ENCODE peak calls at places on chromosomes 3 and 15, in seven cellular contexts. K is RCC 7860, T is NCI-H460, Y is IMR-90, E is myocyte, L is putamen, Z is dermis blood vessel endothelial cell. M is an unnamed sample.

GRCh38 chr15:41971089-41971892 is 1.1 kb downstream of the EHD4 start:
- DNase-seq in K (peak), T (peak), Y (peak), E (peak), L (no peak), Z (peak), M (peak)

GRCh38 chr15:37101634-37102314 is 1.4 kb upstream of the MEIS2 start:
- DNase-seq in K (peak), T (peak), Y (peak), E (peak), L (peak), Z (peak), M (no peak)

GRCh38 chr15:70046716-70047369 is 50.9 kb downstream of the TLE3 start:
- DNase-seq in K (no peak), T (no peak), Y (no peak), E (no peak), L (no peak), Z (no peak), M (no peak)

GRCh38 chr3:52153389-52154096 is 680 bp downstream of the POC1A start:
- DNase-seq in K (peak), T (no peak), Y (peak), E (no peak), L (no peak), Z (peak), M (no peak)

GRCh38 chr3:172044833-172045585 is 5.6 kb downstream of the FNDC3B start:
- DNase-seq in K (no peak), T (no peak), Y (no peak), E (no peak), L (no peak), Z (no peak), M (no peak)

GRCh38 chr15:73485372-73485771 is 42.4 kb downstream of the REC114 start:
- DNase-seq in K (no peak), T (no peak), Y (no peak), E (no peak), L (no peak), Z (no peak), M (no peak)

GRCh38 chr3:145145461-145145860 is 1015.5 kb downstream of the PLOD2 start:
- DNase-seq in K (no peak), T (no peak), Y (no peak), E (no peak), L (no peak), Z (no peak), M (no peak)

GRCh38 chr15:92159906-92160841 is 233.5 kb upstream of the ST8SIA2 start:
- DNase-seq in K (no peak), T (no peak), Y (no peak), E (no peak), L (no peak), Z (no peak), M (no peak)

GRCh38 chr3:98962189-98962930 is 60.9 kb upstream of the DCBLD2 start:
- DNase-seq in K (peak), T (no peak), Y (peak), E (peak), L (no peak), Z (peak), M (no peak)

GRCh38 chr3:65888980-65889706 is 149.6 kb downstream of the MAGI1 start:
- DNase-seq in K (peak), T (no peak), Y (peak), E (peak), L (peak), Z (peak), M (no peak)

GRCh38 chr3:71541313-71541712 is 42.2 kb downstream of the FOXP1 start:
- DNase-seq in K (no peak), T (no peak), Y (peak), E (no peak), L (no peak), Z (no peak), M (no peak)

GRCh38 chr3:62667714-62668113 is 207.5 kb downstream of the CADPS start:
- DNase-seq in K (no peak), T (no peak), Y (no peak), E (no peak), L (no peak), Z (no peak), M (no peak)

GRCh38 chr15:66749841-66750575 is 48.0 kb downstream of the SMAD6 start:
- DNase-seq in K (peak), T (no peak), Y (no peak), E (no peak), L (no peak), Z (no peak), M (no peak)

GRCh38 chr3:187188931-187189330 is 8.4 kb upstream of the RTP1 start:
- DNase-seq in K (no peak), T (no peak), Y (peak), E (no peak), L (no peak), Z (no peak), M (no peak)

GRCh38 chr3:114418107-114418506 is 124.3 kb downstream of the TIGIT start:
- DNase-seq in K (no peak), T (no peak), Y (no peak), E (no peak), L (no peak), Z (no peak), M (no peak)

GRCh38 chr15:34841220-34841841 is 46.0 kb upstream of the ACTC1 start:
- DNase-seq in K (no peak), T (no peak), Y (peak), E (peak), L (no peak), Z (no peak), M (no peak)

GRCh38 chr15:92696096-92696495 is 40.5 kb upstream of the FAM174B start:
- DNase-seq in K (no peak), T (no peak), Y (no peak), E (no peak), L (no peak), Z (no peak), M (no peak)

GRCh38 chr15:46676233-46677206 is 1040.8 kb upstream of the SEMA6D start:
- DNase-seq in K (no peak), T (no peak), Y (no peak), E (no peak), L (no peak), Z (no peak), M (no peak)

GRCh38 chr3:63654246-63654645 is 1.8 kb downstream of the SNTN start:
- DNase-seq in K (peak), T (no peak), Y (peak), E (no peak), L (no peak), Z (no peak), M (no peak)

GRCh38 chr15:60370105-60370803 is 27.5 kb downstream of the ANXA2 start:
- DNase-seq in K (peak), T (no peak), Y (no peak), E (no peak), L (no peak), Z (peak), M (no peak)

GRCh38 chr3:47617061-47618010 is 38.7 kb upstream of the CSPG5 start:
- DNase-seq in K (no peak), T (no peak), Y (peak), E (no peak), L (no peak), Z (peak), M (no peak)

GRCh38 chr3:59660852-59661624 is 611.2 kb upstream of the CFAP20DC start:
- DNase-seq in K (no peak), T (no peak), Y (peak), E (no peak), L (no peak), Z (no peak), M (no peak)

M was measured in GDM1.